ENCODE peak calls at places on chromosomes 16 and 17, in five cellular contexts. One of them, this sample, is unnamed.

GRCh38 chr16:59633996-59634579 is 900.0 kb upstream of the GOT2 start:
- DNase-seq in cardiac muscle cell: peak; percentile 50
- DNase-seq in Peyer's patch: no peak
- DNase-seq in tibial artery: no peak
- DNase-seq in cardiac fibroblast: peak; percentile 38
- DNase-seq in this sample: no peak

GRCh38 chr16:69741951-69742904 is 12.5 kb downstream of the NOB1 start:
- DNase-seq in cardiac muscle cell: peak; percentile 63
- DNase-seq in Peyer's patch: peak; percentile 30
- DNase-seq in tibial artery: peak; percentile 76
- DNase-seq in cardiac fibroblast: peak; percentile 62
- DNase-seq in this sample: peak; percentile 74

GRCh38 chr16:68792465-68793324 is 50.6 kb upstream of the TANGO6 start:
- DNase-seq in cardiac muscle cell: peak; percentile 93
- DNase-seq in Peyer's patch: no peak
- DNase-seq in tibial artery: no peak
- DNase-seq in cardiac fibroblast: peak; percentile 89
- DNase-seq in this sample: no peak

GRCh38 chr16:8109510-8110369 is 480.6 kb downstream of the TMEM114 start:
- DNase-seq in cardiac muscle cell: no peak
- DNase-seq in Peyer's patch: no peak
- DNase-seq in tibial artery: no peak
- DNase-seq in cardiac fibroblast: no peak
- DNase-seq in this sample: no peak

GRCh38 chr16:74667215-74667765 is 613 bp upstream of the RFWD3 start:
- DNase-seq in cardiac muscle cell: peak; percentile 34
- DNase-seq in Peyer's patch: peak; percentile 35
- DNase-seq in tibial artery: peak; percentile 27
- DNase-seq in cardiac fibroblast: peak; percentile 19
- DNase-seq in this sample: peak; percentile 59

GRCh38 chr17:47220531-47220999 is 11.4 kb downstream of the MYL4 start:
- DNase-seq in cardiac muscle cell: no peak
- DNase-seq in Peyer's patch: no peak
- DNase-seq in tibial artery: no peak
- DNase-seq in cardiac fibroblast: no peak
- DNase-seq in this sample: no peak

GRCh38 chr16:85354623-85355514 is 242.6 kb upstream of the CIBAR2 start:
- DNase-seq in cardiac muscle cell: peak; percentile 26
- DNase-seq in Peyer's patch: no peak
- DNase-seq in tibial artery: no peak
- DNase-seq in cardiac fibroblast: peak; percentile 36
- DNase-seq in this sample: no peak

GRCh38 chr17:13541032-13541480 is 60.7 kb downstream of the HS3ST3A1 start:
- DNase-seq in cardiac muscle cell: peak; percentile 95
- DNase-seq in Peyer's patch: no peak
- DNase-seq in tibial artery: peak; percentile 41
- DNase-seq in cardiac fibroblast: peak; percentile 95
- DNase-seq in this sample: no peak

GRCh38 chr17:7897773-7898172 is 9.2 kb downstream of the CHD3 start:
- DNase-seq in cardiac muscle cell: peak; percentile 77
- DNase-seq in Peyer's patch: no peak
- DNase-seq in tibial artery: no peak
- DNase-seq in cardiac fibroblast: peak; percentile 79
- DNase-seq in this sample: no peak
- TF ChIP-seq CTCF in cardiac muscle cell: peak; percentile 53
- TF ChIP-seq CTCF in Peyer's patch: peak; percentile 81
- TF ChIP-seq CTCF in tibial artery: peak; percentile 34
- TF ChIP-seq CTCF in cardiac fibroblast: peak; percentile 45
- TF ChIP-seq CTCF in this sample: peak; percentile 41

GRCh38 chr17:70136131-70136530 is 33.2 kb upstream of the KCNJ2 start:
- DNase-seq in cardiac muscle cell: no peak
- DNase-seq in Peyer's patch: no peak
- DNase-seq in tibial artery: no peak
- DNase-seq in cardiac fibroblast: no peak
- DNase-seq in this sample: no peak

GRCh38 chr17:70138309-70138865 is 30.9 kb upstream of the KCNJ2 start:
- DNase-seq in cardiac muscle cell: no peak
- DNase-seq in Peyer's patch: no peak
- DNase-seq in tibial artery: no peak
- DNase-seq in cardiac fibroblast: peak; percentile 7
- DNase-seq in this sample: no peak

GRCh38 chr17:70139449-70139993 is 29.8 kb upstream of the KCNJ2 start:
- DNase-seq in cardiac muscle cell: no peak
- DNase-seq in Peyer's patch: no peak
- DNase-seq in tibial artery: no peak
- DNase-seq in cardiac fibroblast: no peak
- DNase-seq in this sample: no peak

GRCh38 chr17:70134777-70135176 is 34.6 kb upstream of the KCNJ2 start:
- DNase-seq in cardiac muscle cell: no peak
- DNase-seq in Peyer's patch: no peak
- DNase-seq in tibial artery: no peak
- DNase-seq in cardiac fibroblast: no peak
- DNase-seq in this sample: no peak

GRCh38 chr17:70137451-70138230 is 31.7 kb upstream of the KCNJ2 start:
- DNase-seq in cardiac muscle cell: peak; percentile 97
- DNase-seq in Peyer's patch: no peak
- DNase-seq in tibial artery: peak; percentile 82
- DNase-seq in cardiac fibroblast: peak; percentile 94
- DNase-seq in this sample: no peak
- H3K4me3 ChIP-seq in cardiac muscle cell: no peak overlapping the region
- H3K4me3 ChIP-seq in Peyer's patch: peak overlapping the region; percentile 23
- H3K4me3 ChIP-seq in tibial artery: peak overlapping the region; percentile 51
- H3K4me3 ChIP-seq in cardiac fibroblast: peak overlapping the region; percentile 51
- H3K4me3 ChIP-seq in this sample: peak overlapping the region; percentile 43

GRCh38 chr16:65700599-65700998 is 578.7 kb upstream of the CDH11 start:
- DNase-seq in cardiac muscle cell: peak; percentile 59
- DNase-seq in Peyer's patch: no peak
- DNase-seq in tibial artery: no peak
- DNase-seq in cardiac fibroblast: peak; percentile 39
- DNase-seq in this sample: no peak

GRCh38 chr16:65710107-65710506 is 588.2 kb upstream of the CDH11 start:
- DNase-seq in cardiac muscle cell: no peak
- DNase-seq in Peyer's patch: no peak
- DNase-seq in tibial artery: no peak
- DNase-seq in cardiac fibroblast: no peak
- DNase-seq in this sample: no peak

GRCh38 chr16:65698943-65699342 is 577.1 kb upstream of the CDH11 start:
- DNase-seq in cardiac muscle cell: peak; percentile 91
- DNase-seq in Peyer's patch: no peak
- DNase-seq in tibial artery: no peak
- DNase-seq in cardiac fibroblast: peak; percentile 85
- DNase-seq in this sample: no peak

GRCh38 chr16:65702707-65703402 is 581.0 kb upstream of the CDH11 start:
- DNase-seq in cardiac muscle cell: peak; percentile 33
- DNase-seq in Peyer's patch: no peak
- DNase-seq in tibial artery: no peak
- DNase-seq in cardiac fibroblast: no peak
- DNase-seq in this sample: no peak

GRCh38 chr16:65704866-65705265 is 583.0 kb upstream of the CDH11 start:
- DNase-seq in cardiac muscle cell: no peak
- DNase-seq in Peyer's patch: no peak
- DNase-seq in tibial artery: no peak
- DNase-seq in cardiac fibroblast: no peak
- DNase-seq in this sample: no peak
- TF ChIP-seq CTCF in cardiac muscle cell: peak; percentile 42
- TF ChIP-seq CTCF in Peyer's patch: no peak
- TF ChIP-seq CTCF in tibial artery: no peak
- TF ChIP-seq CTCF in cardiac fibroblast: peak; percentile 31
- TF ChIP-seq CTCF in this sample: no peak

DNA sequence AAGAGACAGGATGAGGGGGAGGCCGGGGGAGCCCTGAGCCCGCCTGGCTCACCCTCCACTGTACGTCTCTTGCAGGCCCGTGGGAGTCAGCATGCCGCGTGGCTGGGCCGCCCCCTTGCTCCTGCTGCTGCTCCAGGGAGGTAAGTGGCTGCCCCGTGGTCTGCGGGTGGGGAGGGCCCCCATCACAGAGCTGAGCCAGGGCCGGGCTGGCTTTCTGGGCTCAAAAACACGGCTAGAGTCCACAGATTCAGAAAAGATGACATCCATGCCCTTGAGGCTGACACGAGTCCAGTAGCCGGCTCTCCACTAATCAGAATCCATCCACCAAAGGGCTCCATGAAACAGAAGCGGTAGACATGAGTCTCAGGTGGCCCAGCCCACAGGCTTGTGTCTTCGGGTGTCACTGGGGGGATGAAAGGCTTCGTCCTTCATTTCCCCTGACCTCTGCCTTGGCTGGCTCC is 28.0 kb downstream of the IL21R start:
- DNase-seq in cardiac muscle cell: peak; percentile 7
- DNase-seq in Peyer's patch: no peak
- DNase-seq in tibial artery: no peak
- DNase-seq in cardiac fibroblast: no peak
- DNase-seq in this sample: no peak
- H3K4me3 ChIP-seq in cardiac muscle cell: no peak overlapping the region
- H3K4me3 ChIP-seq in Peyer's patch: no peak overlapping the region
- H3K4me3 ChIP-seq in tibial artery: no peak overlapping the region
- H3K4me3 ChIP-seq in cardiac fibroblast: no peak overlapping the region
- H3K4me3 ChIP-seq in this sample: no peak overlapping the region

GRCh38 chr16:77955127-77955526 is 67.2 kb upstream of the CLEC3A start:
- DNase-seq in cardiac muscle cell: no peak
- DNase-seq in Peyer's patch: no peak
- DNase-seq in tibial artery: no peak
- DNase-seq in cardiac fibroblast: no peak
- DNase-seq in this sample: no peak
- TF ChIP-seq CTCF in cardiac muscle cell: no peak
- TF ChIP-seq CTCF in Peyer's patch: no peak
- TF ChIP-seq CTCF in tibial artery: no peak
- TF ChIP-seq CTCF in cardiac fibroblast: no peak
- TF ChIP-seq CTCF in this sample: no peak

DNA sequence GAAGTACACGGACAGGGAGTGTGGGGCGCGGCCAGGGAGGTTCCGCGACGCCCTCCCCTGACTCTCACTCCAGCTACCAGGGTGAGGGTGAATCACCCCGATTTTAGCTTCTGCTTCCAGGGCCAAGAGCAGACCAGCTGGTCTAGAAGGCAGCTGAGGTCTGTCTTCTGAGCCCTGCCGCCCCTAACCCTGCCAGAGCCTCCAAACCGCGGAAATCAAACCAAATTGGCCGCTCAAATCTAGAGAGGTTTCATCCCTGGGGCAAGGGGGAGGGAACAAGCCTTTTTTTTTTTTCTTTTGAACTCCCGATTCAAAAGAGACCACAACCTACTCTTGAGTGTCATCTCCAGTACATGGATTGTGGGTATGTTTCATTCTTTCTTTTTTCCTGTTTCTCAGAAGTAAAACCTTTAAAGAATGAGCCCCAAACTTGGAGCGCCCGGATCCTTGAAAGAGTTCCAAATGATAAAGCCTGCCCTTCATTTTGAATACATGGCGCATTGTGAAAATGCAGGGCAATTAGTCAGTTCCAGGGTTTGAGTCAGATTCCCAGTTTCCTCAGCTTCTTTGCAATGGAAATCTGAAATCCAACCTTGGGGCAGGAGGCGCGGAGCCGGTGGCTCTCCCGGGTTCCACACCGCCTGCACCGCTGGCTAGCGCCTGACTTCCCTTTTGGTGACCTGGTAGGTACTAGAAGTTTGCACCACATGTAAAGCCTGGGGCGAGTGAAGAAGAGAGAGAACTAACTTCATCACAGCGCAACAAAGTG is 16.5 kb upstream of the ZFHX3 start:
- DNase-seq in cardiac muscle cell: peak; percentile 88
- DNase-seq in Peyer's patch: no peak
- DNase-seq in tibial artery: no peak
- DNase-seq in cardiac fibroblast: peak; percentile 86
- DNase-seq in this sample: no peak
- H3K4me3 ChIP-seq in cardiac muscle cell: no peak overlapping the region
- H3K4me3 ChIP-seq in Peyer's patch: peak overlapping the region; percentile 25
- H3K4me3 ChIP-seq in tibial artery: peak overlapping the region; percentile 84
- H3K4me3 ChIP-seq in cardiac fibroblast: peak overlapping the region; percentile 36
- H3K4me3 ChIP-seq in this sample: peak overlapping the region; percentile 40

GRCh38 chr17:37664214-37664613 is 21.0 kb upstream of the DDX52 start:
- DNase-seq in cardiac muscle cell: no peak
- DNase-seq in Peyer's patch: no peak
- DNase-seq in tibial artery: no peak
- DNase-seq in cardiac fibroblast: no peak
- DNase-seq in this sample: no peak
- TF ChIP-seq CTCF in cardiac muscle cell: no peak
- TF ChIP-seq CTCF in Peyer's patch: no peak
- TF ChIP-seq CTCF in tibial artery: no peak
- TF ChIP-seq CTCF in cardiac fibroblast: no peak
- TF ChIP-seq CTCF in this sample: no peak

This sample was measured in lower lobe of right lung.